ENCODE peak calls at places on chromosomes 16 and 17, in eight cellular contexts. K, R, E, I, B, D, T and M are unnamed samples.

GRCh38 chr16:14669776-14670175 is 24.3 kb downstream of the PLA2G10 start:
- DNase-seq in D (no peak), R (peak), K (peak), T (peak), I (no peak), E (no peak), B (no peak), M (no peak)

GRCh38 chr17:44863254-44863918 is 15.7 kb downstream of the HIGD1B start:
- DNase-seq in I (no peak), R (no peak), K (no peak), B (no peak), D (no peak), E (no peak), T (no peak), M (no peak)

GRCh38 chr17:63136381-63137012 is 170.5 kb downstream of the TANC2 start:
- DNase-seq in T (no peak), B (no peak), K (no peak), D (no peak), I (no peak), E (no peak), R (no peak), M (no peak)

GRCh38 chr16:89431158-89431584 is 59.2 kb downstream of the ANKRD11 start:
- DNase-seq in R (peak), D (no peak), T (no peak), K (no peak), I (peak), E (no peak), B (no peak), M (peak)

GRCh38 chr17:41910701-41911391 is 7.9 kb downstream of the ACLY start:
- DNase-seq in K (no peak), I (peak), E (no peak), D (peak), T (no peak), R (no peak), B (no peak), M (peak)

GRCh38 chr16:71297252-71297651 is 8.1 kb upstream of the CMTR2 start:
- DNase-seq in R (peak), I (no peak), T (no peak), E (no peak), D (no peak), K (no peak), B (no peak), M (no peak)

GRCh38 chr17:60148300-60148838 is 1.4 kb upstream of the CA4 start:
- DNase-seq in B (no peak), E (no peak), R (peak), D (no peak), K (no peak), T (no peak), I (no peak), M (no peak)

GRCh38 chr16:4049031-4049430 is 67.2 kb downstream of the ADCY9 start:
- DNase-seq in T (no peak), R (no peak), D (no peak), B (no peak), E (no peak), I (no peak), K (no peak), M (no peak)

GRCh38 chr17:44901323-44901965 is 2.2 kb upstream of the EFTUD2 start:
- DNase-seq in E (no peak), D (peak), I (peak), K (no peak), R (peak), T (no peak), B (no peak), M (peak)

GRCh38 chr17:75155191-75155601 is 884 bp upstream of the JPT1 start:
- DNase-seq in I (no peak), D (peak), K (no peak), T (no peak), B (no peak), R (peak), E (no peak), M (no peak)

GRCh38 chr16:392450-393027 is 4.5 kb upstream of the NME4 start:
- DNase-seq in E (no peak), R (no peak), T (peak), B (no peak), K (no peak), I (no peak), D (no peak), M (no peak)

GRCh38 chr17:36002631-36003030 is 1.3 kb upstream of the CCL15 start:
- DNase-seq in R (no peak), B (no peak), I (no peak), D (no peak), T (peak), E (no peak), K (no peak), M (no peak)

GRCh38 chr17:81044764-81045589 is 10.0 kb downstream of the BAIAP2 start:
- DNase-seq in R (peak), I (peak), T (no peak), D (peak), E (no peak), K (peak), B (no peak), M (peak)

GRCh38 chr17:40319651-40320550 is 10.9 kb downstream of the RARA start:
- DNase-seq in B (peak), E (peak), K (no peak), R (no peak), D (no peak), T (no peak), I (no peak), M (peak)

GRCh38 chr17:41107941-41108445 is 2.8 kb downstream of the KRTAP4-9 start:
- DNase-seq in K (no peak), D (no peak), I (no peak), E (no peak), B (no peak), T (no peak), R (no peak), M (no peak)